ENCODE peak calls at places on chromosomes 2 and 18, in five cellular contexts. One of them, this sample, is unnamed.

GRCh38 chr18:11591957-11592356 is 17.4 kb upstream of the SLC35G4 start:
- DNase-seq in hepatocyte: no peak
- DNase-seq in OCI-LY7: peak
- DNase-seq in GM23248: no peak
- DNase-seq in neural progenitor cell: no peak
- DNase-seq in this sample: no peak

GRCh38 chr18:65659312-65659711 is 91.5 kb upstream of the CDH7 start:
- DNase-seq in hepatocyte: no peak
- DNase-seq in OCI-LY7: no peak
- DNase-seq in GM23248: no peak
- DNase-seq in neural progenitor cell: no peak
- DNase-seq in this sample: no peak

GRCh38 chr18:74166397-74166796 is 18.1 kb downstream of the TIMM21 start:
- DNase-seq in hepatocyte: no peak
- DNase-seq in OCI-LY7: no peak
- DNase-seq in GM23248: no peak
- DNase-seq in neural progenitor cell: no peak
- DNase-seq in this sample: no peak

GRCh38 chr2:143720093-143720664 is 591.0 kb downstream of the ARHGAP15 start:
- DNase-seq in hepatocyte: no peak
- DNase-seq in OCI-LY7: no peak
- DNase-seq in GM23248: no peak
- DNase-seq in neural progenitor cell: peak
- DNase-seq in this sample: no peak

GRCh38 chr2:179440642-179441251 is 176.1 kb upstream of the SESTD1 start:
- DNase-seq in hepatocyte: peak
- DNase-seq in OCI-LY7: peak
- DNase-seq in GM23248: peak
- DNase-seq in neural progenitor cell: peak
- DNase-seq in this sample: peak

GRCh38 chr2:64143154-64144056 is 815 bp downstream of the PELI1 start:
- DNase-seq in hepatocyte: peak
- DNase-seq in OCI-LY7: peak
- DNase-seq in GM23248: peak
- DNase-seq in neural progenitor cell: peak
- DNase-seq in this sample: peak

GRCh38 chr18:62751341-62751821 is 36.0 kb downstream of the PHLPP1 start:
- DNase-seq in hepatocyte: no peak
- DNase-seq in OCI-LY7: no peak
- DNase-seq in GM23248: peak
- DNase-seq in neural progenitor cell: peak
- DNase-seq in this sample: no peak

GRCh38 chr2:168120730-168121129 is 126.7 kb downstream of the STK39 start:
- DNase-seq in hepatocyte: no peak
- DNase-seq in OCI-LY7: no peak
- DNase-seq in GM23248: peak
- DNase-seq in neural progenitor cell: no peak
- DNase-seq in this sample: no peak

GRCh38 chr2:25257032-25257455 is 84.7 kb downstream of the DNMT3A start:
- DNase-seq in hepatocyte: peak
- DNase-seq in OCI-LY7: no peak
- DNase-seq in GM23248: no peak
- DNase-seq in neural progenitor cell: peak
- DNase-seq in this sample: peak

GRCh38 chr2:152243723-152244122 is 68.2 kb upstream of the STAM2 start:
- DNase-seq in hepatocyte: no peak
- DNase-seq in OCI-LY7: no peak
- DNase-seq in GM23248: no peak
- DNase-seq in neural progenitor cell: peak
- DNase-seq in this sample: no peak

GRCh38 chr2:10359731-10360329 is 57.1 kb downstream of the HPCAL1 start:
- DNase-seq in hepatocyte: no peak
- DNase-seq in OCI-LY7: no peak
- DNase-seq in GM23248: no peak
- DNase-seq in neural progenitor cell: no peak
- DNase-seq in this sample: no peak

GRCh38 chr2:133097666-133098065 is 427.7 kb upstream of the LYPD1 start:
- DNase-seq in hepatocyte: no peak
- DNase-seq in OCI-LY7: no peak
- DNase-seq in GM23248: peak
- DNase-seq in neural progenitor cell: no peak
- DNase-seq in this sample: no peak

GRCh38 chr2:143334837-143335236 is 205.6 kb downstream of the ARHGAP15 start:
- DNase-seq in hepatocyte: no peak
- DNase-seq in OCI-LY7: no peak
- DNase-seq in GM23248: no peak
- DNase-seq in neural progenitor cell: no peak
- DNase-seq in this sample: no peak

GRCh38 chr2:193502363-193503035 is 1307.8 kb upstream of the TMEFF2 start:
- DNase-seq in hepatocyte: peak
- DNase-seq in OCI-LY7: no peak
- DNase-seq in GM23248: no peak
- DNase-seq in neural progenitor cell: peak
- DNase-seq in this sample: no peak

GRCh38 chr18:68244786-68245185 is 470.1 kb downstream of the TMX3 start:
- DNase-seq in hepatocyte: no peak
- DNase-seq in OCI-LY7: no peak
- DNase-seq in GM23248: peak
- DNase-seq in neural progenitor cell: no peak
- DNase-seq in this sample: no peak

GRCh38 chr2:47232738-47233415 is 77.8 kb upstream of the STPG4 start:
- DNase-seq in hepatocyte: peak
- DNase-seq in OCI-LY7: no peak
- DNase-seq in GM23248: no peak
- DNase-seq in neural progenitor cell: no peak
- DNase-seq in this sample: no peak

GRCh38 chr2:3807853-3808252 is 104.5 kb downstream of the DCDC2C start:
- DNase-seq in hepatocyte: no peak
- DNase-seq in OCI-LY7: no peak
- DNase-seq in GM23248: peak
- DNase-seq in neural progenitor cell: no peak
- DNase-seq in this sample: no peak

GRCh38 chr18:27413495-27414401 is 228.6 kb upstream of the CHST9 start:
- DNase-seq in hepatocyte: peak
- DNase-seq in OCI-LY7: no peak
- DNase-seq in GM23248: peak
- DNase-seq in neural progenitor cell: no peak
- DNase-seq in this sample: no peak

GRCh38 chr2:29777164-29777563 is 144.2 kb downstream of the ALK start:
- DNase-seq in hepatocyte: peak
- DNase-seq in OCI-LY7: no peak
- DNase-seq in GM23248: peak
- DNase-seq in neural progenitor cell: no peak
- DNase-seq in this sample: no peak

GRCh38 chr2:79585701-79586428 is 73.0 kb downstream of the CTNNA2 start:
- DNase-seq in hepatocyte: no peak
- DNase-seq in OCI-LY7: no peak
- DNase-seq in GM23248: peak
- DNase-seq in neural progenitor cell: no peak
- DNase-seq in this sample: peak

GRCh38 chr2:67709835-67710234 is 312.7 kb downstream of the ETAA1 start:
- DNase-seq in hepatocyte: no peak
- DNase-seq in OCI-LY7: no peak
- DNase-seq in GM23248: no peak
- DNase-seq in neural progenitor cell: no peak
- DNase-seq in this sample: no peak

GRCh38 chr18:55821219-55821618 is 233.2 kb upstream of the TCF4 start:
- DNase-seq in hepatocyte: no peak
- DNase-seq in OCI-LY7: no peak
- DNase-seq in GM23248: peak
- DNase-seq in neural progenitor cell: no peak
- DNase-seq in this sample: no peak

GRCh38 chr2:230172156-230172555 is 47.6 kb downstream of the SP110 start:
- DNase-seq in hepatocyte: no peak
- DNase-seq in OCI-LY7: no peak
- DNase-seq in GM23248: no peak
- DNase-seq in neural progenitor cell: no peak
- DNase-seq in this sample: no peak

GRCh38 chr2:187264612-187265011 is 183.4 kb downstream of the CALCRL start:
- DNase-seq in hepatocyte: no peak
- DNase-seq in OCI-LY7: no peak
- DNase-seq in GM23248: no peak
- DNase-seq in neural progenitor cell: no peak
- DNase-seq in this sample: no peak

DNA sequence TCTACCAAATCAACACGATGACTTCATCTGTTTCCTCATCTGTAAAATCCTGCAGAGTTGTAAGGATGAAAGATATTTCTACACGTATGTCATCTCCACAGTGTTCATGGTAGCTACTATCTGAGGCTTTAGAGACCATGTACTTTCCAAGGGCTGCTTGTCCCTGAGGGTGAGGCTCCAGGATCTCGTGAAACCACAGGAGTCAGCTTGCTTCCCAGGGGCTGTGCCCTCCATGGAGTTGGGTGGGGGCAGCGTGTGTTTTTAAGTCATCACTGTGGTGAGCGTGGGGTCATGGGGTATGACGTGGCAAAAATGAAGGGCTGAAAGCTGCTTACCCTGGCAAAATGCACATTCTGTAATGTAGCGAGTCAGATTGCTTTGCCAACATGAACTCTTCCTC is 81.6 kb downstream of the ASAP2 start:
- DNase-seq in hepatocyte: no peak
- DNase-seq in OCI-LY7: no peak
- DNase-seq in GM23248: peak
- DNase-seq in neural progenitor cell: no peak
- DNase-seq in this sample: no peak
- TF ChIP-seq EZH2phosphoT487 in hepatocyte: no peak
- TF ChIP-seq EZH2phosphoT487 in OCI-LY7: no peak
- TF ChIP-seq EZH2phosphoT487 in GM23248: no peak
- TF ChIP-seq EZH2phosphoT487 in neural progenitor cell: no peak
- TF ChIP-seq EZH2phosphoT487 in this sample: no peak

DNA sequence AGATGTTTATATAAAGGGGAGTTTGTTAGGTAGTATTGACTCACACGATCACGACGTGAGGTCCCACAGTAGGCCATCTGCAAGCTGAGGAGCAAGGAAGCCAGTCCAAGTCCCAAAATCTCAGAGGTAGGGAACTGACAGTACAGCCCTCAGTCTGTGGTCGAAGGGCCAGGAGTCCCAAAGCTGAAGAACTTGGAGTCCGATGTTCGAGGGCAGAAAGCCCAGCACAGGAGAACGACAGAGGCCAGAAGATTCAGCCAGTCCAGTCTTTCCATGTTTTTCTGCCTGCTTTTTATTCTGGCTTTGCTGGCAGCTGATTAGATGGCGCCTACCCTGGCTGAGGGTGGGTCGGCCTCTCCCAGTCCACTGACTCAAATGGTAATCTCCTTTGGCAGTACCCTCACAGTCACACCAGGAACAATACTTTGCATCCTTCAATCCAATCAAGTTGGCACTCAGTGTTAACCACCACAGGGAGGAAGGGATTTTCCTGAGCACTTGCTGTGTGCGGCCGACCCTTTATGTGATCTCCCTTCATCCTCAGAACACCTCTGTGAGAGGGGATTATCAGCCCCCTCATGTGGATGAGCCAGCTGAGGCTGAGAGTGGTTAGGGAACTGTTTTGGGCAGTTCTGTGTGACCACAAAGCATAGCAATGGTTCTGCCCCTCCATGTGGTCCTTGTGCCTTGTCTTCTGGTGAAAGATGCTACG is 78.3 kb downstream of the RNF144A start:
- DNase-seq in hepatocyte: no peak
- DNase-seq in OCI-LY7: no peak
- DNase-seq in GM23248: no peak
- DNase-seq in neural progenitor cell: peak
- DNase-seq in this sample: no peak
- TF ChIP-seq EZH2phosphoT487 in hepatocyte: no peak
- TF ChIP-seq EZH2phosphoT487 in OCI-LY7: no peak
- TF ChIP-seq EZH2phosphoT487 in GM23248: no peak
- TF ChIP-seq EZH2phosphoT487 in neural progenitor cell: no peak
- TF ChIP-seq EZH2phosphoT487 in this sample: no peak

GRCh38 chr18:64183674-64184073 is 34.8 kb upstream of the LINC00305 start:
- DNase-seq in hepatocyte: no peak
- DNase-seq in OCI-LY7: no peak
- DNase-seq in GM23248: no peak
- DNase-seq in neural progenitor cell: no peak
- DNase-seq in this sample: no peak
- TF ChIP-seq EZH2phosphoT487 in hepatocyte: no peak
- TF ChIP-seq EZH2phosphoT487 in OCI-LY7: no peak
- TF ChIP-seq EZH2phosphoT487 in GM23248: no peak
- TF ChIP-seq EZH2phosphoT487 in neural progenitor cell: no peak
- TF ChIP-seq EZH2phosphoT487 in this sample: no peak

GRCh38 chr2:70070557-70071268 is 16.6 kb upstream of the PCBP1 start:
- DNase-seq in hepatocyte: peak
- DNase-seq in OCI-LY7: peak
- DNase-seq in GM23248: peak
- DNase-seq in neural progenitor cell: peak
- DNase-seq in this sample: peak
- TF ChIP-seq EZH2phosphoT487 in hepatocyte: no peak
- TF ChIP-seq EZH2phosphoT487 in OCI-LY7: no peak
- TF ChIP-seq EZH2phosphoT487 in GM23248: no peak
- TF ChIP-seq EZH2phosphoT487 in neural progenitor cell: no peak
- TF ChIP-seq EZH2phosphoT487 in this sample: no peak

GRCh38 chr2:98027955-98028593 is 32.3 kb upstream of the TMEM131 start:
- DNase-seq in hepatocyte: no peak
- DNase-seq in OCI-LY7: no peak
- DNase-seq in GM23248: peak
- DNase-seq in neural progenitor cell: peak
- DNase-seq in this sample: no peak
- TF ChIP-seq EZH2phosphoT487 in hepatocyte: no peak
- TF ChIP-seq EZH2phosphoT487 in OCI-LY7: no peak
- TF ChIP-seq EZH2phosphoT487 in GM23248: no peak
- TF ChIP-seq EZH2phosphoT487 in neural progenitor cell: no peak
- TF ChIP-seq EZH2phosphoT487 in this sample: no peak

DNA sequence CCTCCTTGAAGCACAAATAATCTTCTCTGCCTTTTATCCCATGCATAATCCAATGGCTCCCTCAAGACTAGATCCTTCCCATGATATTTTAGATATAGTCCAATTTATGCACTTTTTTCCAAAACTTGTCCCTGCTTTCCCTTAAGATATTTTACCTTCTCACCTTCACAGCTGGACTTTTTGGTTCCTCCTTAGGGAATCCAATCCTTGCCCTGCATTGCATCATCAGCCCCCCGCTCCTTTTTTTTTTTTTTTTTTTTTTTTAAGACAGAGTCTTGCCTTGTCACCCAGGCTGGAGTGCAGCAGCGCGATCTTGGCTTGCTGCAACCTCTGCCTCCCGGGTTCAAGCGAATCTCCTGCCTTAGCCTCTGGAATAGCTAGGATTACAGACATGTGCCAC is 250.6 kb downstream of the DOK6 start:
- DNase-seq in hepatocyte: no peak
- DNase-seq in OCI-LY7: no peak
- DNase-seq in GM23248: no peak
- DNase-seq in neural progenitor cell: no peak
- DNase-seq in this sample: no peak
- TF ChIP-seq EZH2phosphoT487 in hepatocyte: no peak
- TF ChIP-seq EZH2phosphoT487 in OCI-LY7: no peak
- TF ChIP-seq EZH2phosphoT487 in GM23248: no peak
- TF ChIP-seq EZH2phosphoT487 in neural progenitor cell: no peak
- TF ChIP-seq EZH2phosphoT487 in this sample: no peak

DNA sequence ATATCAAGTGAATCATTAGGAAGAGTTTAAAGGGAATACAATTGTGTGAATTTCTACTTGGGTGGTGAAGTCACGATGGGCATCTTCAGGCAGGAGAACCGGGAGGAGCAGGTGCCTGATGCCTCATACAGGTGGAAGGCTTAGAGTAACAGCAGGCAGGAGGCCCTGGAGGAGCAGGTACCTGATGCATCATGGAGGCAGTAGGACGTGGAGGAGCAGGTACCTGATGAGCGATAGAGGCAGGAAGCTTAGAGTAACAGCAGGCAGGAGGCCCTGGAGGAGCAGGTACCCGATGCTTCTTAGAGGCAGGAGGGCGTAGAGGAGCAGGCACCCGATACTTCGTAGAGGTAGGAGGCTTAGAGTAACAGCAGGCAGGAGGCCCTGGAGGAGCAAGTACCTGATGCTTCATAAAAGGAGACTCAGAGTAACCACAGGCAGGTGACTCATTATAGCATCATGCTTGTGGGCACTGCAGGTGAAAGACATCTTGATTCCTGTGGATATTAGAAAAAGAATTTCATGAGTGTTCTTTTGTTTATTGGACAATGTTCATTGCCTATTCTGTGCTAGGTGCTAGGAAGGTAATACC is 133.9 kb downstream of the ATP9B start:
- DNase-seq in hepatocyte: no peak
- DNase-seq in OCI-LY7: no peak
- DNase-seq in GM23248: peak
- DNase-seq in neural progenitor cell: no peak
- DNase-seq in this sample: no peak
- TF ChIP-seq EZH2phosphoT487 in hepatocyte: no peak
- TF ChIP-seq EZH2phosphoT487 in OCI-LY7: no peak
- TF ChIP-seq EZH2phosphoT487 in GM23248: no peak
- TF ChIP-seq EZH2phosphoT487 in neural progenitor cell: no peak
- TF ChIP-seq EZH2phosphoT487 in this sample: no peak

This sample was measured in SK-N-SH.